ENCODE peak calls at places on chromosomes 12 and 14, in four cellular contexts. J is HCT116, F is GM12878, R is HepG2. E is an unnamed sample.
A peak's percentile ranks its signal among the peaks of the same experiment; 100 is the strongest.

GRCh38 chr14:44529026-44529425 is 21.9 kb upstream of the FSCB start:
- DNase-seq in J (no peak), R (no peak), F (no peak), E (no peak)

GRCh38 chr14:70358631-70359030 is 852 bp downstream of the COX16 start:
- DNase-seq in J (no peak), F (no peak), R (no peak), E (no peak)

GRCh38 chr14:57960946-57961792 is 95.3 kb upstream of the SLC35F4 start:
- DNase-seq in R (no peak), F (no peak), J (no peak), E (no peak)

GRCh38 chr12:92129609-92130008 is 16.0 kb downstream of the BTG1 start:
- DNase-seq in R (no peak), F (no peak), J (no peak), E (no peak)

GRCh38 chr14:28294834-28295440 is 471.6 kb upstream of the FOXG1 start:
- DNase-seq in F (no peak), J (no peak), R (peak; percentile 27), E (peak; percentile 29)

GRCh38 chr12:106675651-106676435 is 93.0 kb downstream of the RFX4 start:
- DNase-seq in F (no peak), R (no peak), J (no peak), E (no peak)

GRCh38 chr14:25622752-25623151 is 572.8 kb upstream of the STXBP6 start:
- DNase-seq in R (no peak), F (no peak), J (no peak), E (no peak)

GRCh38 chr14:54329082-54329695 is 67.6 kb upstream of the CDKN3 start:
- DNase-seq in F (no peak), R (peak; percentile 65), J (peak; percentile 29), E (peak; percentile 62)

GRCh38 chr14:103108749-103109207 is 14.3 kb downstream of the EXOC3L4 start:
- DNase-seq in R (no peak), J (no peak), F (no peak), E (no peak)

GRCh38 chr14:75418779-75419768 is 8.7 kb upstream of the JDP2 start:
- DNase-seq in F (peak; percentile 57), J (peak; percentile 58), R (no peak), E (peak; percentile 68)

GRCh38 chr14:31945074-31945613 is 132.0 kb upstream of the ARHGAP5 start:
- DNase-seq in R (peak; percentile 60), F (no peak), J (no peak), E (no peak)

GRCh38 chr12:41962171-41962572 is 182.5 kb downstream of the GXYLT1 start:
- DNase-seq in R (no peak), F (no peak), J (no peak), E (no peak)

GRCh38 chr12:97944576-97944975 is 482.0 kb downstream of the RMST start:
- DNase-seq in F (no peak), R (no peak), J (no peak), E (no peak)

GRCh38 chr14:92565040-92565717 is 51.6 kb downstream of the RIN3 start:
- DNase-seq in F (no peak), R (no peak), J (no peak), E (no peak)

GRCh38 chr12:3491938-3492867 is 1.2 kb downstream of the PRMT8 start:
- DNase-seq in F (no peak), R (peak; percentile 2), J (no peak), E (peak; percentile 65)

GRCh38 chr14:99166506-99166905 is 105.5 kb downstream of the BCL11B start:
- DNase-seq in J (no peak), R (no peak), F (no peak), E (no peak)

GRCh38 chr12:125069616-125070015 is 4.4 kb downstream of the AACS start:
- DNase-seq in R (no peak), F (no peak), J (no peak), E (no peak)

GRCh38 chr12:46945591-46945990 is 119.8 kb upstream of the SLC38A4 start:
- DNase-seq in R (no peak), F (no peak), J (no peak), E (no peak)

GRCh38 chr12:51132693-51133092 is 40.2 kb downstream of the TFCP2 start:
- DNase-seq in R (no peak), F (no peak), J (no peak), E (no peak)

GRCh38 chr12:81835783-81836182 is 76.6 kb upstream of the PPFIA2 start:
- DNase-seq in J (no peak), R (no peak), F (no peak), E (no peak)

DNA sequence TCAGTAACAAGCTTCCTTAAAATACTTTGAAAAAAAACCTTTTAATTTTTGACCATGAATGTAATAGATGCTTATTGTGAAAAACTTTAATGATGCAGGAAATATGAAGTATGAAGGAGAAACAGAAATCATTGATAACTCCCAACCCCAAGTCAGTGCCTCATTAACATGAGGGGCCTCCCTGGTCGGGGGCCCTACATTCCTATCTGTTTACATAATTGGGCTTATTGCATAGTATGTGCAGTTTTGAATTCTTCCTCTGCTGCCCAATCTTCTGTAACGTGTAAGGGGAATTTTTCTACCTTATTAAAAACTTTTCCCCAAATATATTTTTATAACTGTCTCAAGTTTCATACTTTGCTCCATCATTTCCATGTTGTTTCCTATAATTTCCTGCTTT is 63.0 kb downstream of the SLC25A47 start:
- DNase-seq in R (no peak), J (no peak), F (no peak), E (no peak)
- TF ChIP-seq JUND in R (no peak), J (no peak), F (no peak), E (no peak)

GRCh38 chr12:39297946-39298345 is 145.0 kb downstream of the KIF21A start:
- DNase-seq in R (no peak), J (no peak), F (no peak), E (no peak)
- TF ChIP-seq JUND in R (no peak), J (no peak), F (no peak), E (no peak)

DNA sequence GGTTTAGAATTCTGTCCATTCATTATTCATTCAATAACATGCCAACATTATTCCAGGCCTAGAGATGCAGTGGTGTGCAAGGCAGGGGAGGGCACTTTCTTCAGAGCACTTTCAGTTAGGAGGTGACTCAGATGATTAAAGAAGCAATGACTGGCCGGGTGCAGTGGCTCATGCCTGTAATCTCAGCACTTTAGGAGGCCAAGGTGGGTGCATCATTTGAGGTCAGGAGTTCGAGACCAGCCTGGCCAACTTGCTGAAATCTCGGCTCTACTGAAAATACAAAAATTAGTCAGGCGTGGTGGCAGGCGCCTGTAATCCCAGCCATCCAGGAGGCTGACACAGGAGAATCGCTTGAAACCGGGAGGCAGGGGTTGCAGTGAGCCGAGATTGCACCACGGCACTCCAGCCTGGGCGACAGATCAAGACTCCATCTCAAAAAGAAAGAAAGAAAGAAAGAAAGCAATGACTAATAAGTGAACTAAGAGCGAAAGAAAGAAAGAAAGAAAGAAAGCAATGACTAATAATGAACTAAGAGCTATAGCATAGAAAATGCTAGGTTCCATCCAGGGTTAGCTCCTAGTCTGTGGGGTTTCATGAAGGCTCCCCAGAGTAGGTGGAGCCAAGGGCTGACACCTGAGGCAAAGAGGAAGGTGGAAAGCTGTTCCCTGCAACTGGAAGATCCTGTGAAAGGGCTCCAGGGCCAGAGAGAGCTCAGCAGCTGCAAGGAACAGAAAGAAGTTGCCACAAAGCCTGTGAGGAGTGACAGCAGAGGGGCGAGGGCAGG is 334.5 kb downstream of the CACNA1C start:
- DNase-seq in R (no peak), J (no peak), F (no peak), E (no peak)
- TF ChIP-seq JUND in R (no peak), J (no peak), F (no peak), E (no peak)

GRCh38 chr12:110266980-110267620 is 13.9 kb upstream of the ATP2A2 start:
- DNase-seq in R (no peak), J (no peak), F (no peak), E (peak; percentile 42)

GRCh38 chr12:110269622-110270124 is 11.4 kb upstream of the ATP2A2 start:
- DNase-seq in F (no peak), J (no peak), R (no peak), E (peak; percentile 61)

GRCh38 chr12:110266381-110266909 is 14.6 kb upstream of the ATP2A2 start:
- DNase-seq in R (no peak), F (no peak), J (no peak), E (no peak)

GRCh38 chr12:110271015-110271414 is 10.0 kb upstream of the ATP2A2 start:
- DNase-seq in J (no peak), R (no peak), F (no peak), E (no peak)

GRCh38 chr12:110270125-110270962 is 10.7 kb upstream of the ATP2A2 start:
- DNase-seq in J (no peak), R (peak; percentile 95), F (no peak), E (peak; percentile 55)
- TF ChIP-seq JUND in J (no peak), R (no peak), F (no peak), E (no peak)

GRCh38 chr12:55692631-55693322 is 14.9 kb downstream of the ITGA7 start:
- DNase-seq in F (no peak), R (no peak), J (no peak), E (no peak)
- TF ChIP-seq JUND in F (no peak), R (no peak), J (no peak), E (no peak)

GRCh38 chr14:100767003-100767787 is 40.5 kb downstream of the DLK1 start:
- DNase-seq in F (no peak), R (no peak), J (no peak), E (no peak)
- TF ChIP-seq JUND in F (no peak), R (no peak), J (no peak), E (no peak)

E was measured in T47D.